ENCODE peak calls at places on chromosomes 11 and 22, in four cellular contexts. S is activated CD4-positive, alpha-beta T cell treated with anti-CD3 and anti-CD28 coated beads, Interleukin-2, amount 10 ng/mL, durations not matched to agents 7 days and 5 days; T is HCEC 1CT; L is neural crest cell. G is an unnamed sample.

GRCh38 chr11:11813288-11813962 is 28.3 kb upstream of the USP47 start:
- DNase-seq in S (no peak), T (peak), L (no peak), G (peak)

GRCh38 chr11:113189909-113190667 is 124.3 kb upstream of the TTC12 start:
- DNase-seq in S (no peak), T (peak), L (no peak), G (peak)

GRCh38 chr22:22588485-22589164 is 29.6 kb upstream of the PRAME start:
- DNase-seq in S (no peak), T (no peak), L (no peak), G (no peak)

GRCh38 chr11:120652705-120653335 is 141.3 kb downstream of the GRIK4 start:
- DNase-seq in S (peak), T (no peak), L (no peak), G (peak)

GRCh38 chr11:132886335-132886734 is 646.0 kb downstream of the OPCML start:
- DNase-seq in S (no peak), T (peak), L (no peak), G (no peak)

GRCh38 chr11:33724644-33725035 is 11.6 kb downstream of the CD59 start:
- DNase-seq in S (no peak), T (peak), L (no peak), G (peak)

GRCh38 chr11:111720801-111721494 is 45.2 kb downstream of the PPP2R1B start:
- DNase-seq in S (no peak), T (no peak), L (no peak), G (no peak)

GRCh38 chr11:87597696-87598095 is 560.0 kb downstream of the TMEM135 start:
- DNase-seq in S (no peak), T (no peak), L (no peak), G (no peak)

GRCh38 chr11:96012086-96012824 is 88.3 kb upstream of the MTMR2 start:
- DNase-seq in S (peak), T (peak), L (peak), G (peak)

G was measured in fibroblast of villous mesenchyme.